ENCODE peak calls at places on chromosomes 13 and 19, in seven cellular contexts. I is pancreas; X is EL; A is RWPE1; M is CD4-positive, alpha-beta T cell; G is SW 1271; J is activated naive CD8-positive, alpha-beta T cell treated with anti-CD3 and anti-CD28 coated beads for 36 hours. L is an unnamed sample.

GRCh38 chr13:60356970-60357369 is 40.0 kb upstream of the TDRD3 start:
- DNase-seq in X (no peak), A (no peak), M (no peak), J (no peak), G (no peak), I (no peak), L (no peak)

GRCh38 chr19:50065938-50066337 is 40.1 kb downstream of the ZNF473 start:
- DNase-seq in A (no peak), I (no peak), J (no peak), X (no peak), G (no peak), M (no peak), L (no peak)

GRCh38 chr19:13366529-13367143 is 139.6 kb downstream of the CACNA1A start:
- DNase-seq in J (no peak), X (peak), G (no peak), A (peak), M (no peak), I (no peak), L (peak)

GRCh38 chr19:37963190-37963947 is 56.4 kb downstream of the SIPA1L3 start:
- DNase-seq in J (no peak), M (no peak), X (peak), A (no peak), I (no peak), G (no peak), L (peak)

GRCh38 chr19:58575183-58576041 is 2.3 kb upstream of the MZF1 start:
- DNase-seq in G (no peak), X (peak), J (peak), M (peak), A (peak), I (peak), L (peak)

GRCh38 chr13:41588899-41589298 is 131.5 kb downstream of the RGCC start:
- DNase-seq in G (peak), M (no peak), I (no peak), A (peak), X (peak), J (no peak), L (peak)

GRCh38 chr13:98847780-98848179 is 95.3 kb upstream of the SLC15A1 start:
- DNase-seq in J (no peak), G (no peak), M (no peak), I (no peak), A (no peak), X (no peak), L (no peak)

GRCh38 chr19:55115446-55116065 is 1.9 kb downstream of the PPP1R12C start:
- DNase-seq in I (no peak), M (no peak), A (no peak), X (peak), J (no peak), G (no peak), L (no peak)

GRCh38 chr13:96994030-96994848 is at the start of gene OXGR1:
- DNase-seq in G (no peak), A (peak), J (no peak), I (peak), X (no peak), M (no peak), L (no peak)

GRCh38 chr13:49248433-49249002 is 793 bp downstream of the CDADC1 start:
- DNase-seq in A (peak), I (no peak), M (no peak), J (no peak), X (no peak), G (no peak), L (peak)

GRCh38 chr19:49567722-49568454 is 12.5 kb downstream of the NOSIP start:
- DNase-seq in G (no peak), X (no peak), J (peak), I (no peak), A (no peak), M (peak), L (peak)

L was measured in astrocyte of the spinal cord.